ENCODE peak calls at places on chromosomes 16 and 17, in eight cellular contexts. V is tibial nerve, E is heart left ventricle, T is foreskin fibroblast, P is fibroblast of mammary gland, N is psoas muscle, Y is mucosa of descending colon, I is esophagus squamous epithelium. M is an unnamed sample.

GRCh38 chr17:6603746-6604325 is 36.7 kb downstream of the KIAA0753 start:
- DNase-seq in V (no peak), E (peak; percentile 34), T (no peak), P (peak; percentile 8), N (no peak), Y (no peak), I (no peak), M (peak; percentile 19)

GRCh38 chr16:2710711-2711231 is 9.3 kb downstream of the PRSS27 start:
- DNase-seq in V (no peak), E (no peak), T (no peak), P (no peak), N (no peak), Y (peak; percentile 45), I (no peak), M (no peak)

GRCh38 chr16:30488764-30489595 is 16.4 kb downstream of the ITGAL start:
- DNase-seq in V (no peak), E (no peak), T (peak; percentile 11), P (no peak), N (no peak), Y (no peak), I (no peak), M (no peak)

GRCh38 chr16:60151987-60152386 is 1417.9 kb upstream of the GOT2 start:
- DNase-seq in V (no peak), E (no peak), T (no peak), P (no peak), N (no peak), Y (no peak), I (no peak), M (no peak)

GRCh38 chr16:56279132-56279531 is 87.8 kb downstream of the GNAO1 start:
- DNase-seq in V (no peak), E (no peak), T (no peak), P (no peak), N (no peak), Y (peak; percentile 73), I (no peak), M (no peak)

GRCh38 chr17:62676231-62676943 is 48.9 kb downstream of the MRC2 start:
- DNase-seq in V (no peak), E (no peak), T (no peak), P (no peak), N (no peak), Y (no peak), I (no peak), M (no peak)

GRCh38 chr17:64694207-64694606 is 32.1 kb upstream of the SMURF2 start:
- DNase-seq in V (no peak), E (peak; percentile 71), T (peak; percentile 67), P (peak; percentile 79), N (peak; percentile 56), Y (no peak), I (no peak), M (peak; percentile 70)

GRCh38 chr17:82858376-82859126 is 18.7 kb upstream of the ZNF750 start:
- DNase-seq in V (no peak), E (no peak), T (no peak), P (no peak), N (peak; percentile 42), Y (no peak), I (no peak), M (no peak)

GRCh38 chr16:56193951-56194726 is 2.9 kb downstream of the GNAO1 start:
- DNase-seq in V (peak; percentile 46), E (peak; percentile 91), T (peak; percentile 64), P (peak; percentile 39), N (peak; percentile 88), Y (peak; percentile 77), I (no peak), M (no peak)

GRCh38 chr16:23546778-23547177 is 10.4 kb downstream of the EARS2 start:
- DNase-seq in V (no peak), E (no peak), T (no peak), P (no peak), N (no peak), Y (no peak), I (no peak), M (no peak)
- H3K4me3 ChIP-seq in V (no peak overlapping the region), E (no peak overlapping the region), T (no peak overlapping the region), P (no peak overlapping the region), N (no peak overlapping the region), Y (no peak overlapping the region), I (no peak overlapping the region), M (no peak overlapping the region)

GRCh38 chr16:57807252-57807967 is 5.1 kb upstream of the KIFC3 start:
- DNase-seq in V (no peak), E (no peak), T (no peak), P (no peak), N (peak; percentile 38), Y (peak; percentile 48), I (no peak), M (peak; percentile 51)
- H3K4me3 ChIP-seq in V (no peak overlapping the region), E (no peak overlapping the region), T (no peak overlapping the region), P (no peak overlapping the region), N (no peak overlapping the region), Y (no peak overlapping the region), I (no peak overlapping the region), M (no peak overlapping the region)

GRCh38 chr17:66306413-66306812 is 4.0 kb downstream of the PRKCA start:
- DNase-seq in V (no peak), E (no peak), T (peak; percentile 63), P (peak; percentile 55), N (no peak), Y (no peak), I (no peak), M (no peak)

GRCh38 chr17:66301864-66302741 is at the start of gene PRKCA:
- DNase-seq in V (peak; percentile 49), E (peak; percentile 89), T (peak; percentile 91), P (peak; percentile 58), N (peak; percentile 85), Y (peak; percentile 84), I (no peak), M (peak; percentile 71)

GRCh38 chr17:66307257-66307656 is 4.8 kb downstream of the PRKCA start:
- DNase-seq in V (no peak), E (no peak), T (no peak), P (no peak), N (no peak), Y (no peak), I (no peak), M (no peak)

GRCh38 chr17:66302761-66303626 is 581 bp downstream of the PRKCA start:
- DNase-seq in V (peak; percentile 39), E (peak; percentile 66), T (peak; percentile 74), P (peak; percentile 41), N (peak; percentile 75), Y (peak; percentile 77), I (no peak), M (peak; percentile 76)

GRCh38 chr17:66304304-66305174 is 2.1 kb downstream of the PRKCA start:
- DNase-seq in V (no peak), E (no peak), T (no peak), P (no peak), N (no peak), Y (no peak), I (no peak), M (peak; percentile 46)
- H3K4me3 ChIP-seq in V (peak overlapping the region; percentile 96), E (no peak overlapping the region), T (peak overlapping the region; percentile 80), P (peak overlapping the region; percentile 78), N (peak overlapping the region; percentile 90), Y (no peak overlapping the region), I (peak overlapping the region; percentile 13), M (peak overlapping the region; percentile 76)

GRCh38 chr17:17993366-17993765 is 20.7 kb downstream of the DRC3 start:
- DNase-seq in V (no peak), E (no peak), T (peak; percentile 56), P (peak; percentile 31), N (no peak), Y (no peak), I (no peak), M (peak; percentile 62)

GRCh38 chr17:17990282-17990681 is 17.6 kb downstream of the DRC3 start:
- DNase-seq in V (no peak), E (no peak), T (no peak), P (no peak), N (no peak), Y (no peak), I (no peak), M (no peak)

GRCh38 chr17:17993852-17994251 is 21.2 kb downstream of the DRC3 start:
- DNase-seq in V (no peak), E (no peak), T (no peak), P (no peak), N (no peak), Y (no peak), I (no peak), M (no peak)

GRCh38 chr17:17994770-17995169 is 22.1 kb downstream of the DRC3 start:
- DNase-seq in V (no peak), E (peak; percentile 12), T (peak; percentile 50), P (no peak), N (no peak), Y (no peak), I (no peak), M (no peak)

GRCh38 chr17:17994271-17994670 is 21.6 kb downstream of the DRC3 start:
- DNase-seq in V (no peak), E (peak; percentile 62), T (peak; percentile 60), P (peak; percentile 15), N (no peak), Y (no peak), I (no peak), M (peak; percentile 46)
- H3K4me3 ChIP-seq in V (no peak overlapping the region), E (no peak overlapping the region), T (no peak overlapping the region), P (no peak overlapping the region), N (no peak overlapping the region), Y (no peak overlapping the region), I (no peak overlapping the region), M (no peak overlapping the region)

GRCh38 chr16:90020260-90020837 is 1.1 kb upstream of the DBNDD1 start:
- DNase-seq in V (no peak), E (no peak), T (no peak), P (no peak), N (no peak), Y (no peak), I (no peak), M (no peak)
- H3K4me3 ChIP-seq in V (no peak overlapping the region), E (no peak overlapping the region), T (peak overlapping the region; percentile 56), P (no peak overlapping the region), N (peak overlapping the region; percentile 81), Y (no peak overlapping the region), I (peak overlapping the region; percentile 62), M (peak overlapping the region; percentile 78)

DNA sequence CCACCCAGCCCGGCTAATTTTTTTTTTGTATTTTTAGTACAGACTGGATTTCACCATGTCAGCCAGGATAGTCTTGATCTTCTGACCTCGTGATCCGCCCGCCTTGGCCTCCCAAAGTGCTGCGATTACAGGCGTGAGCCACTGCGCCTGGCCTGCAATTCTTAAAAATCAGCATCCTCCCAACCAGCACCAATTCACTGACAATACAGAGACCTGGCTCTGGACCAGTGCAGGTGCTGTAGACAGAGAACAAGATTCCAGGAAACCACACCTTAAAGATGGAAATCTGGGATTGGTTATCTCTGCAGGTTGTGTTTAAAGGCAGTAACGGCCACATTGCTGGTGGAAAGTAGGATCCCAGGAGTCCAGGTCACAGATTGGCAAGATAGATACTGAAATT is 33.6 kb downstream of the TBC1D3B start:
- DNase-seq in V (no peak), E (no peak), T (no peak), P (no peak), N (no peak), Y (peak; percentile 52), I (no peak), M (no peak)
- H3K4me3 ChIP-seq in V (no peak overlapping the region), E (no peak overlapping the region), T (no peak overlapping the region), P (no peak overlapping the region), N (no peak overlapping the region), Y (no peak overlapping the region), I (no peak overlapping the region), M (no peak overlapping the region)

DNA sequence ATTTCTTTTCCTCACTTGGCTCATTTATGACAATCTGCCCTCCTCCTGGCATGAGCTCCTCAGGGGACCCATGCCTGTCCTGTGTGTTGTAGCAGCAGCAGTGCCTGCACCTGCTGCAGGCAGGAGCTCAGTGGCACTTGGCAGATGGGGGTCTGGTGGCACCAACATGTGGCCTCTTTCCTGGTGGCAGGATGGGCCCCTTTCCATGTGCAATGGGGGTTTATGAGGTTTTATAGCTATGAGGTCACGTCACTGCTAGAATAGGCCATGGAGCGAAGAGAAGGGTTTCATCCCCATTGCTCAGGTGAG is 7.0 kb downstream of the ADCY7 start:
- DNase-seq in V (no peak), E (no peak), T (no peak), P (no peak), N (peak; percentile 16), Y (peak; percentile 31), I (no peak), M (no peak)
- H3K4me3 ChIP-seq in V (no peak overlapping the region), E (no peak overlapping the region), T (no peak overlapping the region), P (no peak overlapping the region), N (no peak overlapping the region), Y (no peak overlapping the region), I (no peak overlapping the region), M (no peak overlapping the region)

M was measured in SJCRH30.